ENCODE peak calls at places on chromosomes 6 and 20, in nine cellular contexts. I, L, V, N, Y, Q, T, S and C are unnamed samples.

GRCh38 chr20:41734506-41734945 is 116.3 kb upstream of the CHD6 start:
- DNase-seq in I (peak), S (no peak), L (peak), Q (peak), V (peak), N (peak), T (peak), Y (peak), C (peak)

GRCh38 chr20:361562-361961 is 14.7 kb downstream of the NRSN2 start:
- DNase-seq in Y (no peak), S (no peak), Q (no peak), I (no peak), T (no peak), N (peak), L (no peak), V (no peak), C (no peak)

GRCh38 chr20:19205999-19206398 is 6.4 kb upstream of the SLC24A3 start:
- DNase-seq in S (peak), I (peak), Y (peak), Q (peak), N (peak), V (peak), T (peak), L (peak), C (peak)

GRCh38 chr20:37755665-37756064 is 61.8 kb downstream of the CTNNBL1 start:
- DNase-seq in L (peak), S (no peak), T (no peak), V (peak), I (no peak), Y (no peak), Q (no peak), N (no peak), C (no peak)

GRCh38 chr20:461254-462198 is 807 bp downstream of the TBC1D20 start:
- DNase-seq in Y (peak), I (peak), V (peak), Q (peak), S (peak), N (peak), T (peak), L (peak), C (peak)

GRCh38 chr20:35005463-35005961 is 49.8 kb downstream of the MYH7B start:
- DNase-seq in Y (no peak), S (peak), I (no peak), T (no peak), V (no peak), L (no peak), Q (no peak), N (no peak), C (no peak)

GRCh38 chr6:40293824-40294188 is 293.4 kb downstream of the LRFN2 start:
- DNase-seq in N (no peak), V (no peak), S (no peak), Q (no peak), Y (no peak), I (no peak), L (no peak), T (no peak), C (no peak)

GRCh38 chr6:34459899-34460593 is 5.8 kb upstream of the PACSIN1 start:
- DNase-seq in T (peak), Y (peak), N (peak), L (peak), S (no peak), Q (peak), I (no peak), V (peak), C (peak)

GRCh38 chr6:161044335-161044734 is 52.8 kb downstream of the MAP3K4 start:
- DNase-seq in S (no peak), I (no peak), T (peak), Y (no peak), V (no peak), N (no peak), Q (peak), L (no peak), C (no peak)

GRCh38 chr6:168390746-168391400 is 50.1 kb upstream of the SMOC2 start:
- DNase-seq in V (no peak), I (no peak), Y (peak), Q (no peak), L (no peak), T (no peak), N (no peak), S (no peak), C (no peak)

GRCh38 chr6:38604700-38605099 is 35.0 kb downstream of the BTBD9 start:
- DNase-seq in N (no peak), T (no peak), S (no peak), Q (peak), Y (no peak), I (no peak), L (peak), V (no peak), C (no peak)

GRCh38 chr6:154302111-154302752 is 54.4 kb downstream of the IPCEF1 start:
- DNase-seq in N (peak), I (peak), L (peak), T (peak), V (no peak), Q (peak), S (no peak), Y (no peak), C (peak)

GRCh38 chr6:42260424-42260888 is 42.8 kb upstream of the MRPS10 start:
- DNase-seq in L (peak), Q (no peak), N (no peak), Y (peak), T (no peak), S (no peak), V (no peak), I (no peak), C (peak)

GRCh38 chr6:63816979-63817436 is 181.4 kb downstream of the PHF3 start:
- DNase-seq in I (peak), V (no peak), L (peak), N (peak), T (peak), Y (no peak), S (no peak), Q (peak), C (peak)

GRCh38 chr6:63814459-63814858 is 178.9 kb downstream of the PHF3 start:
- DNase-seq in S (no peak), T (no peak), V (no peak), Q (peak), I (no peak), N (no peak), L (peak), Y (no peak), C (no peak)

GRCh38 chr6:63816401-63816975 is 180.9 kb downstream of the PHF3 start:
- DNase-seq in Q (peak), V (no peak), T (no peak), N (no peak), S (no peak), Y (no peak), L (no peak), I (no peak), C (no peak)

GRCh38 chr6:63817492-63818050 is 182.0 kb downstream of the PHF3 start:
- DNase-seq in Q (no peak), S (no peak), Y (no peak), T (no peak), N (no peak), I (no peak), L (no peak), V (no peak), C (no peak)

DNA sequence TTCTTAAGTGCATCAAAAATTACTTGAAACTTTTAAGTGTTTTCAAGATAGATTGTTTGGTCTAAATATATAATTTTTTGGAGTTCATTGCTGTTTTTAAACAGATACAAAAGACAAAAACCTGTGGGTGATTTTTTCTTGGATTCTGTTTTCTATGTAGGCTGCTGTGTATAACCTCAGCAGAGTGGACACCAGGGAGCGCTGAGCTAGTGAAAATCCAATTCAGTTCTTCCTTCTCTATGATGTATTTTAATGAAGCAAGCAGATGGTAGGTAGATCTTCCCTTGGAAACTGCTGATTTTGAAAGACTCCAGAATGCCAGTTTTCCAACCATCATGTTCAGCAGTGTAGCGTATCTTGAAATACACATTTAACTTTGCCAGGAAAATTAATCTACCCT is 177.9 kb downstream of the PHF3 start:
- DNase-seq in V (no peak), I (no peak), Y (no peak), T (no peak), L (peak), Q (peak), N (no peak), S (no peak), C (no peak)
- TF ChIP-seq CTCF in V (no peak), I (no peak), Y (no peak), T (no peak), L (peak), Q (no peak), N (no peak), S (no peak), C (no peak)

GRCh38 chr6:2524090-2524489 is 226.6 kb downstream of the MYLK4 start:
- DNase-seq in Q (peak), N (peak), Y (no peak), L (no peak), T (no peak), V (no peak), I (no peak), S (no peak), C (no peak)
- TF ChIP-seq CTCF in Q (peak), N (peak), Y (no peak), L (peak), T (no peak), V (no peak), I (peak), S (no peak), C (no peak)

GRCh38 chr20:54221996-54222890 is 14.4 kb downstream of the PFDN4 start:
- DNase-seq in T (no peak), L (no peak), S (no peak), V (no peak), Q (no peak), Y (no peak), N (no peak), I (no peak), C (no peak)
- TF ChIP-seq CTCF in T (no peak), L (no peak), S (no peak), V (no peak), Q (no peak), Y (no peak), N (no peak), I (no peak), C (no peak)

GRCh38 chr6:44113396-44113795 is 13.9 kb downstream of the MRPL14 start:
- DNase-seq in Y (no peak), V (no peak), I (no peak), L (peak), T (no peak), Q (no peak), S (no peak), N (no peak), C (no peak)
- TF ChIP-seq CTCF in Y (peak), V (peak), I (peak), L (peak), T (peak), Q (peak), S (no peak), N (peak), C (no peak)

GRCh38 chr20:23200914-23201313 is 114.8 kb upstream of the CD93 start:
- DNase-seq in Y (peak), I (no peak), S (no peak), N (peak), Q (peak), V (peak), T (peak), L (peak), C (peak)
- TF ChIP-seq CTCF in Y (no peak), I (peak), S (no peak), N (peak), Q (peak), V (peak), T (peak), L (peak), C (no peak)

DNA sequence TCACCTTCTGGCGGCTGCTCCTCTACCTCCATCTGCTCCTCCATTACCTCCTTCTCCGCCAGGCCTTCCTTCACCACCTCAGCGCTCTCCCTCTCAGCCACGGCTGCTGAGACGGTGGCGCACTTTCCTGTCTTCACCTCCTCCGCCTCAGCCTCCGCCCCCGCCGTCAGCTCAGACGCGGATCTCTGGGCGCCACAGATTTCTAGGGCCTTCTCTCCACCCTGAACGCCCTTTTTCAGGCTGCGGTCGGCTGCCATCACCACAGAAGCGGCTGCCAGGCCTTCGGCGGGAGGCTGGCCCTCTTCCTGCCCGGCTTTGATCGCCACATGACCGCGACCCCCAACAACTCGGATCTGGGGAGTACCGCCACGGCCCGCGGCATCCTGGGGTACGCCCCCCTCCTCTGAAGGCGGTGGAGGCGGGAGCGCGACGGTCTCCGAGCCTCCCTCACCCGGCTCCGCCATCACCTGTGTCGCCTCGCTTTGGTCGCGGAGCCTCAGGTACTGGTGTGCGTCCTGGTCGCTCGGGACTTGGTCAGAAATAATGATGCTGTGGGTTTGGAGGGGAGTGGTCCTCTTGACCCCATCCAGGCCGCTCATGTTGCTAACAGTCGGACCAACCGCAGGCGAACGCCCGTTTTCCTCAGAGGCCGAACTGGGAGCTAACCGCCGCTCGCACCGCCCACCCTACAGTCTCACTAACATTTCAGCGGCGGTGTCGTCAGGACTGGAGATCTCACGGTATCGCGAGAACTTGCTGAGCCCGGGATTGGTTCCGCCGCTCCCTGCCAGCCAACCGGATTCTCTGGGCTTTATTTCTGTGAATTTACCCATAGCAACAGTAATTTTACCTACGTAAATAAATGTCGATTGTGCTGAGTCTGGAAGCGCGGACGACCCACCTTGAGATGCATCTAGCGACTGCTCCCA is at the start of gene TSPYL1:
- DNase-seq in Q (peak), T (peak), V (peak), Y (peak), I (peak), N (peak), S (peak), L (peak), C (peak)
- TF ChIP-seq CTCF in Q (no peak), T (no peak), V (no peak), Y (no peak), I (peak), N (peak), S (no peak), L (no peak), C (peak)

DNA sequence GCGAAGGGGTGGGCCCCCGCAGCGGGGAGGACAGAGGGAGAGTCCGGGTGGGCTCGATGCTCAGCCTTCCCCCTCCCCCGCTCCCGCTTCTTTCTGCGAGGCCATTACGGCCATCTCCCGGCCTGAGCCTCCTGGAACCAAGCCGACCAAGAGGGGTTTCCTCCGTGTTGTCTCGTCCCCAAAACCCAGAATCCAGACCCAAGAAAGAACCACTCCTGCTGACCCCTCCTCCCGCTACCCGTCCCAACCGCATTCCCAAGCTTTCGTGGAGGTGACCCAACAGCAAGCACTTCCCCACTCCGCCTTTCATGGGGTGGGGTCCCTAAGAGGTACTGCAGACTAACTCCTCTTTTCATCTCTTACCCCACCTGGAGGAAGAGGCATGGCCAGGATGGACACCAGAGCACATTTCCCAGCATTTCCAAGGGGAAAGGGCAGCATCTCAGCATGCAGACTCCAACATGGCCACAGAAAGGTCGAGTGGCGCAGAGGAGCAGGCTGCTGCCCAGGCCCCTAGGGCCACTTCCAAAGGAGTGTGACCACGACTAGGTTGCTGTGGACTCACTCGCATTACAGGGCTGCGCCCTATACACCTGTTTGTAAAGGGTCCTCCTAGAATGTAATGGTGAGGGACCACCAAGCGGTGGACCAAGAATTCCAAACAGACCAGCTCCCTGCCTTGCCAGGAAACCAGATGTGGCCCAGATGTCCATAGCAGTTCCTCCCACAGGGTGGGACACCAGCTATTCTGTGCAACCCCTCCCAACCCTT is 53.5 kb downstream of the MRPL14 start:
- DNase-seq in Q (no peak), I (no peak), S (no peak), L (no peak), Y (no peak), T (no peak), V (peak), N (peak), C (no peak)
- TF ChIP-seq CTCF in Q (no peak), I (no peak), S (no peak), L (peak), Y (no peak), T (no peak), V (no peak), N (peak), C (no peak)

GRCh38 chr6:36495086-36495485 is 52.2 kb downstream of the STK38 start:
- DNase-seq in S (no peak), N (no peak), T (no peak), Q (no peak), Y (no peak), L (no peak), V (no peak), I (no peak), C (no peak)
- TF ChIP-seq CTCF in S (no peak), N (no peak), T (no peak), Q (no peak), Y (no peak), L (no peak), V (no peak), I (no peak), C (no peak)

DNA sequence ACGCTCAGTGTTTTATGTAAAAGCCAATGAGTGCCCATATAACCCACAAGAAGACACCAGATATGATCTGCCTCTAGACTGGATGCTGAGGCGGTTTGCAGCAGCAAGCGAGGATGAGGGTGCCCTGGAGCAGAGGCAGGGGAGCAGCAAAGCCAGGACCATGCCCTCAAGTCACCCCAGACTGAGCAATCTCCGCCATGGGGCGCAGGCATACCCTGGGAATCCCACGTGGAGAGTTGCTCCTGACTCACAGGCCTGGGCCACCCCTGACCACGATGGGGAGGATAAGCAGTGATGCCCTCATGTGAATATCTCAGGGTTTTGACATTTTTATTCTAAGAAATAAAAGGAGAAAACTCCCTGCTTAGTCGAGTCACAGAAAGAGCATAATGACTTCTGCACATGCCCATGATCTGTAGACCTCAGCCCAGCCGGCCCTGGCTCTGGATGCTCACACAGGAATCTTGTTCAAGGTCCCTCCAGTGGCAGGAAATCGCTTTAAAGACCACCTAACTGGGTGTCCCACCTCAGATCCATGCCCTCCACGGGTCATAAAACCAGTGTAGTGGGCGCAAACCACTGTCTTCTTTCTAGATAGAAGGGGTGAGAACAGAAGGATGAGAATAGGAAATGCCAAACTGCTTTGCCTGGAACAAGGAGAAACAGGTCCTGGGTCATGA is 138.3 kb upstream of the SNX9 start:
- DNase-seq in S (no peak), Y (no peak), Q (no peak), V (no peak), I (no peak), N (no peak), T (no peak), L (no peak), C (no peak)
- TF ChIP-seq CTCF in S (no peak), Y (no peak), Q (no peak), V (no peak), I (no peak), N (no peak), T (no peak), L (no peak), C (no peak)

GRCh38 chr6:25472314-25472713 is 179.7 kb upstream of the SCGN start:
- DNase-seq in S (no peak), Q (no peak), L (peak), N (no peak), Y (no peak), T (no peak), V (no peak), I (no peak), C (no peak)
- TF ChIP-seq CTCF in S (no peak), Q (peak), L (peak), N (no peak), Y (peak), T (no peak), V (no peak), I (peak), C (no peak)